ENCODE peak calls at places on chromosomes 6 and 20, in nine cellular contexts. T is SK-MEL-5; N is lung microvascular endothelial cell; S is Kasumi-1; P is HTR-8/SVneo; W is cardiac fibroblast; E is activated T-cell treated with anti-CD3 and anti-CD28 coated beads, Interleukin-2, amount 50 U/mL, for 1 hour; Z is mesothelial cell of epicardium; I is H9. F is an unnamed sample.

GRCh38 chr6:159083146-159083545 is 38.4 kb upstream of the TAGAP start:
- DNase-seq in W (no peak), E (no peak), T (no peak), P (no peak), N (no peak), Z (no peak), I (no peak), S (no peak), F (no peak)

GRCh38 chr6:133159269-133159795 is 81.8 kb upstream of the EYA4 start:
- DNase-seq in Z (no peak), W (no peak), S (no peak), P (no peak), E (no peak), T (no peak), I (no peak), N (no peak), F (no peak)

GRCh38 chr6:168179133-168179532 is 100.1 kb upstream of the FRMD1 start:
- DNase-seq in T (no peak), E (no peak), P (no peak), N (no peak), W (no peak), S (no peak), I (peak), Z (no peak), F (no peak)

GRCh38 chr20:3687655-3688054 is 5.8 kb upstream of the ADAM33 start:
- DNase-seq in T (peak), P (peak), E (no peak), I (no peak), S (no peak), N (peak), Z (no peak), W (peak), F (no peak)

GRCh38 chr20:34074101-34074760 is 37.8 kb downstream of the EIF2S2 start:
- DNase-seq in Z (no peak), N (no peak), E (no peak), T (no peak), P (no peak), W (no peak), I (no peak), S (no peak), F (no peak)

GRCh38 chr6:136117081-136117480 is 133.0 kb downstream of the MTFR2 start:
- DNase-seq in N (no peak), I (no peak), P (no peak), E (no peak), W (no peak), S (no peak), Z (no peak), T (no peak), F (no peak)

GRCh38 chr6:112563368-112563767 is 216.2 kb downstream of the RFPL4B start:
- DNase-seq in N (no peak), T (no peak), Z (no peak), I (peak), S (no peak), W (peak), E (no peak), P (peak), F (no peak)

GRCh38 chr6:148761532-148761951 is 14.7 kb downstream of the UST start:
- DNase-seq in E (peak), T (no peak), I (no peak), P (no peak), S (peak), N (no peak), W (peak), Z (no peak), F (no peak)

GRCh38 chr6:81909981-81910910 is 157.8 kb upstream of the TENT5A start:
- DNase-seq in S (no peak), W (no peak), E (no peak), I (no peak), T (no peak), Z (no peak), P (no peak), N (no peak), F (no peak)

GRCh38 chr6:111604259-111605099 is 1.2 kb downstream of the TRAF3IP2 start:
- DNase-seq in Z (no peak), P (no peak), T (peak), W (peak), S (peak), I (no peak), E (no peak), N (peak), F (peak)

GRCh38 chr6:7471171-7471570 is 70.3 kb upstream of the DSP start:
- DNase-seq in S (no peak), I (no peak), E (no peak), Z (no peak), P (no peak), N (no peak), T (no peak), W (no peak), F (no peak)

GRCh38 chr20:59515013-59515905 is 89.1 kb upstream of the PHACTR3 start:
- DNase-seq in E (no peak), N (peak), Z (peak), P (peak), W (peak), S (peak), T (peak), I (peak), F (no peak)

GRCh38 chr6:43188426-43188825 is 6.4 kb downstream of the CUL9 start:
- DNase-seq in I (no peak), W (no peak), E (no peak), S (no peak), Z (no peak), P (no peak), T (no peak), N (no peak), F (no peak)

GRCh38 chr6:106525111-106525884 is 104.0 kb downstream of the RTN4IP1 start:
- DNase-seq in W (no peak), E (no peak), P (no peak), I (no peak), T (peak), S (no peak), Z (no peak), N (no peak), F (no peak)